ENCODE peak calls at places on chromosomes 11 and 22, in six cellular contexts. D is NCI-H2171 treated with DMSO at 0.1 percent for 48 hours; F is DMS153; Z is smooth muscle cell of the brain vasculature; J is activated CD4-positive, CD25-positive, alpha-beta regulatory T cell treated with anti-CD3 and anti-CD28 coated beads, Interleukin-2, amount 50 U/mL, for 72 hours; L is astrocyte of the cerebellum. A is an unnamed sample.

GRCh38 chr22:17222503-17222902 is 3.3 kb upstream of the ADA2 start:
- DNase-seq in D (no peak), F (no peak), Z (no peak), J (no peak), L (no peak), A (no peak)

GRCh38 chr11:15944460-15944859 is 411.9 kb downstream of the SOX6 start:
- DNase-seq in D (no peak), F (no peak), Z (no peak), J (no peak), L (no peak), A (no peak)

GRCh38 chr11:35539781-35540281 is 14.4 kb upstream of the PAMR1 start:
- DNase-seq in D (no peak), F (no peak), Z (no peak), J (no peak), L (no peak), A (no peak)

GRCh38 chr22:39432361-39432811 is 24.4 kb upstream of the MGAT3 start:
- DNase-seq in D (no peak), F (no peak), Z (no peak), J (no peak), L (no peak), A (no peak)

GRCh38 chr22:46163498-46163897 is 13.2 kb downstream of the PPARA start:
- DNase-seq in D (no peak), F (no peak), Z (no peak), J (no peak), L (no peak), A (no peak)

GRCh38 chr11:64747961-64748715 is 4.2 kb upstream of the RASGRP2 start:
- DNase-seq in D (no peak), F (no peak), Z (no peak), J (no peak), L (no peak), A (no peak)

GRCh38 chr11:91104237-91104636 is 881.4 kb upstream of the CHORDC1 start:
- DNase-seq in D (no peak), F (no peak), Z (no peak), J (no peak), L (peak; percentile 43), A (no peak)

GRCh38 chr22:21937821-21938070 is 14.9 kb downstream of the PPM1F start:
- DNase-seq in D (no peak), F (no peak), Z (no peak), J (no peak), L (no peak), A (no peak)

GRCh38 chr22:19876314-19876940 is 21.8 kb upstream of the GNB1L start:
- DNase-seq in D (no peak), F (no peak), Z (no peak), J (peak; percentile 30), L (no peak), A (no peak)

GRCh38 chr11:100793525-100793924 is 106.4 kb downstream of the ARHGAP42 start:
- DNase-seq in D (no peak), F (no peak), Z (no peak), J (no peak), L (no peak), A (no peak)

GRCh38 chr11:76825726-76826396 is 34.9 kb upstream of the ACER3 start:
- DNase-seq in D (no peak), F (no peak), Z (no peak), J (no peak), L (no peak), A (no peak)

GRCh38 chr22:24994070-24994763 is 41.7 kb downstream of the KIAA1671 start:
- DNase-seq in D (peak; percentile 82), F (peak; percentile 87), Z (no peak), J (no peak), L (no peak), A (no peak)

GRCh38 chr22:45905924-45906865 is 70.8 kb downstream of the WNT7B start:
- DNase-seq in D (no peak), F (no peak), Z (no peak), J (no peak), L (no peak), A (no peak)

GRCh38 chr22:32355760-32356159 is 1.9 kb upstream of the RFPL3 start:
- DNase-seq in D (peak; percentile 82), F (peak; percentile 32), Z (no peak), J (no peak), L (no peak), A (no peak)

GRCh38 chr11:14872032-14872431 is 20.0 kb downstream of the CYP2R1 start:
- DNase-seq in D (no peak), F (no peak), Z (no peak), J (no peak), L (no peak), A (no peak)

GRCh38 chr11:116563713-116564050 is 209.1 kb downstream of the BUD13 start:
- DNase-seq in D (no peak), F (no peak), Z (no peak), J (no peak), L (no peak), A (no peak)

GRCh38 chr22:45998638-45999378 is 21.8 kb upstream of the WNT7B start:
- DNase-seq in D (no peak), F (no peak), Z (no peak), J (no peak), L (no peak), A (peak; percentile 58)

GRCh38 chr11:47616726-47617416 is 22.7 kb upstream of the C1QTNF4 start:
- DNase-seq in D (peak; percentile 58), F (peak; percentile 4), Z (peak; percentile 63), J (no peak), L (peak; percentile 72), A (peak; percentile 20)

GRCh38 chr11:59918987-59919589 is 19.1 kb upstream of the OOSP1 start:
- DNase-seq in D (peak; percentile 40), F (no peak), Z (peak; percentile 12), J (no peak), L (peak; percentile 4), A (no peak)